ENCODE peak calls at places on chromosomes 5 and 9, in nine cellular contexts. Y, E, U, D, K, O, X, N and V are unnamed samples.

GRCh38 chr5:122915717-122916399 is 70.4 kb downstream of the SNX24 start:
- DNase-seq in Y (no peak), E (no peak), U (no peak), D (no peak), K (no peak), O (no peak), X (no peak), N (no peak), V (no peak)

GRCh38 chr9:21334603-21334968 is 618 bp downstream of the KLHL9 start:
- DNase-seq in Y (no peak), E (no peak), U (no peak), D (no peak), K (no peak), O (no peak), X (no peak), N (no peak), V (no peak)

GRCh38 chr9:87481890-87482855 is 15.5 kb upstream of the DAPK1 start:
- DNase-seq in Y (no peak), E (no peak), U (no peak), D (no peak), K (no peak), O (no peak), X (no peak), N (no peak), V (no peak)

GRCh38 chr5:38607930-38608545 is 51.6 kb upstream of the LIFR start:
- DNase-seq in Y (no peak), E (peak), U (peak), D (no peak), K (no peak), O (no peak), X (no peak), N (no peak), V (no peak)

GRCh38 chr5:21140987-21141386 is 1153.0 kb upstream of the CDH18 start:
- DNase-seq in Y (no peak), E (no peak), U (no peak), D (no peak), K (no peak), O (no peak), X (no peak), N (no peak), V (no peak)

GRCh38 chr9:109118802-109119438 is 827 bp downstream of the TMEM245 start:
- DNase-seq in Y (no peak), E (peak), U (no peak), D (no peak), K (peak), O (no peak), X (peak), N (peak), V (no peak)

GRCh38 chr9:125409217-125409636 is 147.6 kb downstream of the GAPVD1 start:
- DNase-seq in Y (no peak), E (no peak), U (no peak), D (peak), K (no peak), O (no peak), X (no peak), N (no peak), V (no peak)

GRCh38 chr9:36796671-36797419 is 224.2 kb downstream of the MELK start:
- DNase-seq in Y (no peak), E (no peak), U (no peak), D (no peak), K (no peak), O (no peak), X (no peak), N (no peak), V (no peak)

GRCh38 chr5:115977988-115978387 is 15.7 kb downstream of the LVRN start:
- DNase-seq in Y (peak), E (no peak), U (peak), D (no peak), K (no peak), O (no peak), X (no peak), N (no peak), V (no peak)

GRCh38 chr9:94867281-94867841 is 140.9 kb downstream of the AOPEP start:
- DNase-seq in Y (no peak), E (peak), U (peak), D (no peak), K (peak), O (no peak), X (peak), N (no peak), V (no peak)

GRCh38 chr9:87850405-87850804 is 32.3 kb upstream of the SPATA31E1 start:
- DNase-seq in Y (peak), E (no peak), U (peak), D (no peak), K (no peak), O (no peak), X (no peak), N (no peak), V (no peak)

GRCh38 chr9:76215066-76215465 is 179.2 kb downstream of the RFK start:
- DNase-seq in Y (peak), E (no peak), U (peak), D (no peak), K (no peak), O (no peak), X (no peak), N (no peak), V (no peak)

GRCh38 chr9:121736147-121736721 is 84.8 kb downstream of the DAB2IP start:
- DNase-seq in Y (no peak), E (peak), U (no peak), D (peak), K (peak), O (no peak), X (peak), N (no peak), V (no peak)

GRCh38 chr5:40682431-40683017 is 2.8 kb downstream of the PTGER4 start:
- DNase-seq in Y (no peak), E (no peak), U (no peak), D (no peak), K (no peak), O (no peak), X (no peak), N (no peak), V (no peak)

GRCh38 chr5:95960802-95961616 is 642 bp downstream of the ELL2 start:
- DNase-seq in Y (no peak), E (peak), U (peak), D (peak), K (peak), O (peak), X (peak), N (peak), V (peak)

GRCh38 chr5:95861858-95862561 is 39.5 kb upstream of the GLRX start:
- DNase-seq in Y (no peak), E (no peak), U (no peak), D (no peak), K (no peak), O (no peak), X (no peak), N (no peak), V (no peak)

GRCh38 chr9:75960561-75960960 is 70.1 kb downstream of the PCSK5 start:
- DNase-seq in Y (no peak), E (no peak), U (no peak), D (no peak), K (no peak), O (no peak), X (no peak), N (no peak), V (no peak)

GRCh38 chr5:168728812-168729211 is 149.6 kb upstream of the PANK3 start:
- DNase-seq in Y (no peak), E (no peak), U (no peak), D (no peak), K (no peak), O (no peak), X (no peak), N (no peak), V (no peak)

GRCh38 chr5:9112520-9113291 is 433.2 kb downstream of the SEMA5A start:
- DNase-seq in Y (no peak), E (no peak), U (no peak), D (no peak), K (no peak), O (no peak), X (no peak), N (no peak), V (no peak)

GRCh38 chr9:137973829-137974416 is 96.3 kb downstream of the CACNA1B start:
- DNase-seq in Y (no peak), E (no peak), U (no peak), D (peak), K (no peak), O (no peak), X (no peak), N (peak), V (no peak)

DNA sequence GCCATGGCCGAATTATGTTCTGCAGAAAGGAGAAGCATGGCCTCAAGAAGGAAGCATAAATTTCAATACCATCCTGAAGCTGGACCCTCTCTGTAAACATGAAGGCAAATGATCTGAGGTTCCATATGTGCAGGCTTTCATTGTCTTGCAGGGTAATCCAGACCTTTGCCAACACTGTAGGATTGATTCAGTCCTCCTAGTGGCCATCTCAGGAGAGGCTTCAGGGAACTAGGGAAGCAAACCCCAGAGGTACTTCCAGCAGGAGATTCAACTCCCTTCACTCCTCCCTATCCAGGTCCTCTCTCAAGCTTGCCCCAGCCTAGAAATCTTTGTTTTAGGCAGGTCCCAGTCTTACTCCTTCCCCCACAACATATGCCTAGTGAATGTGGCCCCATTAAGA is 99.3 kb upstream of the HCN1 start:
- DNase-seq in Y (no peak), E (no peak), U (no peak), D (no peak), K (no peak), O (no peak), X (no peak), N (no peak), V (no peak)
- TF ChIP-seq CTCF in Y (no peak), E (no peak), U (no peak), D (no peak), K (no peak), O (no peak), X (no peak), N (no peak), V (no peak)

DNA sequence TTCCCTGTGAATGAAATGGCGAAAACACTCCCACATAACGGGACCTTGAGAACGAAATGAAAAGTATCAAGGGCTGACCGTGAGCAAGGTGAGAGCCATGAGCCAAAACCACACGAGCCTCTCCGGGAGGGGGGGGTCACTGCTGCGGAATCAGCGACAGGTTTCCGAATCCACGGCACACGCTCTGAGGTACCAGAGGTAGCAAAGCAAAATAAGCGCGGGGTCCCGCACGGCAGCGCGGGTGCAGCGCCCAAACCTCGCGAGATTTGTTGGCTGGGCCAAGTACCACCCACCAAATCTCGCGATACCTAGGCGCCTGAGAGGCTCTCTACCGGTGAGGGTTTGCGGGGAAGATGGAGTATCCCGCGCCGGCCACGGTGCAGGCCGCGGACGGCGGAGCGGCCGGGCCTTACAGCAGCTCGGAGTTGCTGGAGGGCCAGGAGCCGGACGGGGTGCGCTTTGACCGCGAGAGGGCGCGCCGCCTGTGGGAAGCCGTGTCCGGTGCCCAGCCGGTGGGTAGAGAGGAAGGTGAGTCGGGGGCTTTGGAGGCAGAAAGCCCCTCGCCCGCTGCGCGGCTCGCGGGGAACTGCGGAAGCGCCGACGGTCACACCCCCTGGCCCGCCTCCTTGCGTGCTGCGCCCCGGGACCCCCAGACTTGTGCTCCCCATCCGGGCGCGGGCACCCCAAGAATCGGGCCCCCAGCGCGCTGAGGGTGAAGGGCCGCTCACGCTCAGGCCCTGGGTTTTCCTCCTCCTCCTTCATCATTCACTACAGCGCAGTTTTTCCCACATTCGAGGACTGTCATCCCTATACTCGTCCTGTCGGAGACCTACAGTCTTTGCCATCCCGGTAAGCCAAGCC is at the start of gene ZNF346:
- DNase-seq in Y (peak), E (peak), U (peak), D (peak), K (peak), O (peak), X (peak), N (peak), V (peak)
- TF ChIP-seq CTCF in Y (peak), E (peak), U (peak), D (peak), K (peak), O (peak), X (peak), N (peak), V (peak)

GRCh38 chr5:61018102-61018501 is 73.1 kb downstream of the NDUFAF2 start:
- DNase-seq in Y (no peak), E (no peak), U (no peak), D (no peak), K (no peak), O (no peak), X (no peak), N (no peak), V (no peak)

GRCh38 chr5:61023131-61023530 is 78.1 kb downstream of the NDUFAF2 start:
- DNase-seq in Y (no peak), E (no peak), U (no peak), D (no peak), K (no peak), O (no peak), X (no peak), N (no peak), V (no peak)

GRCh38 chr5:61020415-61020814 is 75.4 kb downstream of the NDUFAF2 start:
- DNase-seq in Y (no peak), E (no peak), U (no peak), D (no peak), K (no peak), O (no peak), X (no peak), N (no peak), V (no peak)

GRCh38 chr5:61019642-61020041 is 74.6 kb downstream of the NDUFAF2 start:
- DNase-seq in Y (no peak), E (no peak), U (no peak), D (no peak), K (no peak), O (no peak), X (no peak), N (no peak), V (no peak)
- TF ChIP-seq CTCF in Y (no peak), E (no peak), U (no peak), D (no peak), K (no peak), O (no peak), X (no peak), N (no peak), V (no peak)

DNA sequence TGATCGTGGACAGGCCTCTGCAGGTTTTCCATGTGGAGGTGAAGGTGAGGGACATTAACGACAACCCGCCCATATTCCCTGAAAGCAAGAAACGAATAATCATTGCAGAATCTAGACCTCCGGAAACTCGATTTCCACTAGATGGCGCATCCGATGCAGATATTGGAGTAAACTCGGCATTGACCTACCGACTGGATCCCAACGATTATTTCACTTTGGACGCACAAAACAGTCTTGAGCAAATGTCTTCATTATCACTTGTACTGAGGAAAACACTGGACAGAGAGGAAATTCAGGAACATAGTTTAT is 621 bp downstream of the PCDHA13 start:
- DNase-seq in Y (no peak), E (peak), U (no peak), D (no peak), K (peak), O (no peak), X (no peak), N (no peak), V (no peak)
- TF ChIP-seq CTCF in Y (peak), E (no peak), U (no peak), D (no peak), K (no peak), O (no peak), X (no peak), N (peak), V (peak)

GRCh38 chr9:99556998-99557397 is 264.7 kb upstream of the NR4A3 start:
- DNase-seq in Y (no peak), E (no peak), U (no peak), D (no peak), K (no peak), O (no peak), X (no peak), N (no peak), V (no peak)
- TF ChIP-seq CTCF in Y (no peak), E (no peak), U (no peak), D (no peak), K (no peak), O (no peak), X (no peak), N (no peak), V (no peak)

DNA sequence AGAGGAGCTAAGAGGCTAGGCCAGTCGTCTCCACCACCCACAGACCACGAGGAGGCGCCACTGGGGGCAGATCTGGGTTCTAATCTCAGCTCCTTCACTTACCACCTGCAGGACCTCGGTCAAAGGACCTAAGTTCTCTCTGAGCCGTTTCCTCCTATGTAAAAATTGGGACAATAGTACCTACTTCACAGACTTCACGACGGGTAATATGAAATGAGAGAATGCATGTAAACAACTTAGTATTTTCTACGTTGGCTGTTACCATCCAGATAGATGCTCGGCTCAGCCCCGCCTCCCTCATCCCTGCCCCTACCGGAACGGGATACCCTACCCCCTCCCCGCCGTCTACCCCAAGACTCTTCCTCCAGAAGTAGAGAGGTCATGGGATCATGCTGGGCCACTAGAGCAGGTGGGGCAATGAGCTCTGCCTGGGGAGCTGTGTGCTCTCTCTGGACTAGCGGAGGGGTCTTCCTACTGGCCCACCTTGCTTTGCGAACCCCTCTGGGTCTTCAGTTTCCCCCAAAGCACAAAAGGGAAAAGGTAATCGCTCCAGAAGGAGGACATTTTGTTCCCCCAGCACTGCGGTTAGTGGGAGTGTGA is 541 bp downstream of the GNPDA1 start:
- DNase-seq in Y (no peak), E (peak), U (no peak), D (peak), K (peak), O (peak), X (peak), N (peak), V (no peak)
- TF ChIP-seq CTCF in Y (peak), E (peak), U (peak), D (peak), K (no peak), O (peak), X (peak), N (peak), V (peak)

DNA sequence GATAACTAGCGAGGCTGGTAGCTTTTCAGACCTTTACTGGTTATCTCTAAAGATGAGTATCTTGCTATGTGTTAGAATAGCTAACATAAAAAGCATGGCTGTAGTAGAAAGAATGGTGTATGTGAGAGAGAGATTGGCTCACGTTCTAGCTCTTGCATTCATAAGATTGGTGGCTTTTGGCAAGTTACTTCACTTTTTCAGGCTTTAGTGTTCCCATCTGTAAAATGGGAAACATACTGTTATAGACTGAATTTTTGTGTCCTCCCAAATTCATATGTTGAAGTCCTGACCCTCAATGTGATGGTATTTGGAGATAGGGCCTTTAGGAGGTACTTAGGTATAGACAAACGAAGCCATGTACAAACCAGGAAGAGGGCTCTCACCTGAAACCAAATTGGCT is 302.4 kb upstream of the KLF4 start:
- DNase-seq in Y (no peak), E (no peak), U (no peak), D (no peak), K (no peak), O (no peak), X (no peak), N (no peak), V (no peak)
- TF ChIP-seq CTCF in Y (no peak), E (no peak), U (no peak), D (no peak), K (no peak), O (no peak), X (no peak), N (no peak), V (no peak)

GRCh38 chr9:129617167-129617566 is 3.7 kb downstream of the C9orf50 start:
- DNase-seq in Y (no peak), E (peak), U (peak), D (no peak), K (no peak), O (no peak), X (no peak), N (no peak), V (no peak)
- TF ChIP-seq CTCF in Y (peak), E (peak), U (peak), D (no peak), K (no peak), O (no peak), X (peak), N (peak), V (peak)

DNA sequence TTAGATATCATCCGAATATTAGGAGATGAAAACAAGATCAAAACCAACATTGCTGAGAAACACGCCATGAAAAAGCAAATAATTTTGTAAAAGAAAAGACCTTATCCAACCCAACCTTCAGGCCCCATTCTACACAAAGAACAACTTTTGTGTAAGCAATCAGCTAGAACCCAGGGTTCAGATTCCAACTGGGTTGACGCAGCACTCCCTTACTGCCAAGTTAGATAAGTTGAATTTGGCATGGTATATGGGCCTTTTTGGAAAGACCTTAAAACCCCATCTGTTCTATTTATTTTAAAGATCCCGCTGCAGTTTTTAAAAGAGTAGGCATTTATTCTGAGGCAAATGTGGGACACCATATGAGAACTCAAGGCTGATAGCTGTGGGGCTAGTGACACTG is 2033.8 kb upstream of the WWC1 start:
- DNase-seq in Y (no peak), E (no peak), U (no peak), D (no peak), K (no peak), O (no peak), X (no peak), N (no peak), V (no peak)
- TF ChIP-seq CTCF in Y (no peak), E (no peak), U (no peak), D (no peak), K (no peak), O (no peak), X (no peak), N (no peak), V (no peak)

DNA sequence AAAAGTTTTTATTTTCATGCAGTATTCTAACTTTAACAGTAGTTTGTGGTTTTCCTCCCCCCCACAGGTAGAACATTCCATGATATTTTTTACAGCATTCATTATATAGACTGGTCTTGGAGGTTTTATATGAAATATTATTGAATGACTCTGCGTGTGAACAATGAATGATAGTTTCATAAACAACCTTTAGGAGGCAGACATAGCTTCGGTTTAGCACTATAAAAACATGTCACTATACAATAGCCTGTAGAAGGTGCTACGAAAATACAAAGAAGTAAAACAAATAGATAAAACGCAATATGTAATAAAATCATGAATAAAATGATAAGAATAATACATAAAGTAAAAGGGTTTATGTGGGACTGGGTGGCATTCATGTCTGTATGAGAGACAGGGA is 8.5 kb downstream of the KLF4 start:
- DNase-seq in Y (no peak), E (no peak), U (no peak), D (no peak), K (no peak), O (no peak), X (no peak), N (no peak), V (no peak)
- TF ChIP-seq CTCF in Y (no peak), E (peak), U (peak), D (peak), K (no peak), O (no peak), X (no peak), N (no peak), V (peak)